ENCODE peak calls at places on chromosome 2, in ten cellular contexts. B is AG10803; U is type B pancreatic cell; S is heart left ventricle; W is Calu3; D is tibial nerve; V is brain microvascular endothelial cell; C is CD4-positive, alpha-beta T cell; I is spleen; R is cardiac muscle cell. J is an unnamed sample.

GRCh38 chr2:224562831-224563230 is 22.3 kb downstream of the CUL3 start:
- DNase-seq in B (no peak), U (no peak), S (no peak), W (no peak), D (no peak), V (no peak), C (no peak), I (no peak), R (no peak), J (no peak)

GRCh38 chr2:30361751-30362394 is 85.2 kb upstream of the LCLAT1 start:
- DNase-seq in B (no peak), U (no peak), S (no peak), W (no peak), D (no peak), V (no peak), C (no peak), I (no peak), R (peak; percentile 70), J (no peak)

GRCh38 chr2:142290931-142291330 is 160.1 kb upstream of the LRP1B start:
- DNase-seq in B (no peak), U (no peak), S (no peak), W (no peak), D (no peak), V (peak; percentile 41), C (no peak), I (no peak), R (no peak), J (no peak)

GRCh38 chr2:28054916-28055315 is 164.4 kb downstream of the BABAM2 start:
- DNase-seq in B (no peak), U (no peak), S (no peak), W (no peak), D (no peak), V (no peak), C (no peak), I (no peak), R (no peak), J (no peak)

GRCh38 chr2:201860541-201861154 is 54.3 kb downstream of the CDK15 start:
- DNase-seq in B (peak; percentile 86), U (no peak), S (peak; percentile 36), W (peak; percentile 65), D (peak; percentile 84), V (peak; percentile 84), C (peak; percentile 14), I (no peak), R (peak; percentile 77), J (peak; percentile 54)

GRCh38 chr2:232877940-232878511 is 8.0 kb downstream of the SNORC start:
- DNase-seq in B (no peak), U (no peak), S (no peak), W (no peak), D (no peak), V (no peak), C (no peak), I (peak; percentile 47), R (no peak), J (no peak)

GRCh38 chr2:234841321-234842015 is 110.3 kb upstream of the SH3BP4 start:
- DNase-seq in B (peak; percentile 50), U (no peak), S (no peak), W (peak; percentile 12), D (no peak), V (no peak), C (no peak), I (no peak), R (no peak), J (no peak)

GRCh38 chr2:129758461-129759185 is 220.8 kb upstream of the RAB6C start:
- DNase-seq in B (peak; percentile 1), U (no peak), S (no peak), W (no peak), D (peak; percentile 33), V (no peak), C (no peak), I (peak; percentile 74), R (no peak), J (no peak)

GRCh38 chr2:158988501-158988900 is 20.1 kb downstream of the TANC1 start:
- DNase-seq in B (no peak), U (no peak), S (no peak), W (no peak), D (no peak), V (no peak), C (no peak), I (no peak), R (no peak), J (no peak)

GRCh38 chr2:124283090-124283489 is 258.0 kb downstream of the CNTNAP5 start:
- DNase-seq in B (peak; percentile 2), U (no peak), S (no peak), W (no peak), D (no peak), V (no peak), C (no peak), I (no peak), R (peak; percentile 74), J (no peak)

DNA sequence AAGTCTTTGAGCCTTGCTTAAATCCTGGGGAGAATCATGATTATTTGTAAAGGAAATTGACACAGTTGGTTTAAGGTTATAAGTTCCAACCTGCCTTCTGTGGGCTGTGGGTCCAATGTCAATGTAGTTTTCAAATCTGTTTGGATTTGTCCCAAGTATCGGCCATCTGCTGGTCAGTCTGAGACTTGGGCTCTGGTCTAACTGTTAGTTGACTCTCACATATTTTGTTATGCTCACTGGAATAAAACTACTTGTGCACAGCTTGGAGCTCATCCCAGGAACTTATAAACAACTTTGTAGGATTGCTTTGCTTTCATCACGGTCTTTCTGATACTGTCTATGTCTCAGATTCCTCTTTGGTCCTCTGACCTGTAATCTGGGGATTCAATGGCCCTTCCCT is 1026.2 kb upstream of the ZEB2 start:
- DNase-seq in B (peak; percentile 17), U (no peak), S (no peak), W (no peak), D (no peak), V (peak; percentile 29), C (no peak), I (no peak), R (no peak), J (no peak)
- TF ChIP-seq CTCF in B (peak; percentile 35), U (no peak), S (no peak), W (no peak), D (no peak), V (peak; percentile 50), C (no peak), I (no peak), R (peak; percentile 23), J (no peak)

DNA sequence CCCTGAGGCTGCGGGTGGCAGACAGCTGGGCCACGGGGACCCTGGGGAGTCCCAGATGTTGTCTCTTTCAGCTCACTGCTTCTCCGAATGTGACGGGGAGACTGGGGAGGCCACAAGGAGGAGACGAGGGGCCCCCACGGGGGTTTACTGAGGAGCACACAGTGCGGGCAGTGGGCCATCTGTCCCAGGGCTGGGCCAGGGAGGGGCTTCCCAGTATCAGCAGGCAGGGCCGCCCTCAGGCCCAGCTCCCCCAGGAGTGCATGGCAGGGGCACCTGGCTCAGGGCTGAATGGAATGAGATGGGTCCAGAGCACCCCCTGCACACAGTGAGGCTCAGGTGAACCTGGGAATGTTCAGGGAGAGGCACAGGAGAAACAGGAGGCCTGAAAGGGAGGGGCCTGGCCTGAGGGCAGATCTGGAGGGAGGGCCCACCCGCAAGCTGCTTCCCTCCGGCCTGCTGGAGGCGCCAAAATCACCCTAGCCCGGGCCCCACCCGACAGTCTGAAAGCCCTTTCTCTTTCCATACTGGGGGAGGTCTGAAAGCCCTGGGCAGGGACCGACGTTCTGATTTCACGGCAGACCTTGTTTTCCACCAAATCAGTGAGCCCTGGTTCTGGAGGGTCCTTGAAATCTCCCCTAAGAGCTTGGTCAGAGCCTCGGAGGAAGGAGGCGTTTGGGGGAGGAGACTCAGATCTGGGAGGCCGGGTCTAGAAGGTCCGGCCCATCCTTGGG is 35.5 kb upstream of the PTMA start:
- DNase-seq in B (peak; percentile 48), U (no peak), S (peak; percentile 74), W (peak; percentile 71), D (no peak), V (peak; percentile 45), C (no peak), I (peak; percentile 93), R (peak; percentile 59), J (no peak)
- TF ChIP-seq CTCF in B (peak; percentile 37), U (peak; percentile 38), S (no peak), W (no peak), D (no peak), V (peak; percentile 73), C (no peak), I (no peak), R (peak; percentile 63), J (peak; percentile 62)

GRCh38 chr2:61970807-61971556 is 65.5 kb downstream of the COMMD1 start:
- DNase-seq in B (no peak), U (no peak), S (no peak), W (peak; percentile 31), D (no peak), V (no peak), C (no peak), I (no peak), R (peak; percentile 62), J (no peak)
- TF ChIP-seq CTCF in B (no peak), U (no peak), S (no peak), W (no peak), D (no peak), V (peak; percentile 13), C (no peak), I (no peak), R (no peak), J (no peak)

GRCh38 chr2:45011621-45012602 is 2.7 kb upstream of the SIX2 start:
- DNase-seq in B (no peak), U (no peak), S (no peak), W (no peak), D (no peak), V (no peak), C (no peak), I (no peak), R (no peak), J (no peak)

GRCh38 chr2:45010706-45011036 is 1.4 kb upstream of the SIX2 start:
- DNase-seq in B (no peak), U (no peak), S (no peak), W (no peak), D (no peak), V (no peak), C (no peak), I (no peak), R (no peak), J (no peak)

GRCh38 chr2:45012733-45013132 is 3.5 kb upstream of the SIX2 start:
- DNase-seq in B (no peak), U (no peak), S (no peak), W (no peak), D (no peak), V (no peak), C (no peak), I (no peak), R (no peak), J (no peak)

GRCh38 chr2:45013229-45014015 is 4.2 kb upstream of the SIX2 start:
- DNase-seq in B (no peak), U (no peak), S (no peak), W (no peak), D (no peak), V (no peak), C (no peak), I (no peak), R (peak; percentile 28), J (no peak)

DNA sequence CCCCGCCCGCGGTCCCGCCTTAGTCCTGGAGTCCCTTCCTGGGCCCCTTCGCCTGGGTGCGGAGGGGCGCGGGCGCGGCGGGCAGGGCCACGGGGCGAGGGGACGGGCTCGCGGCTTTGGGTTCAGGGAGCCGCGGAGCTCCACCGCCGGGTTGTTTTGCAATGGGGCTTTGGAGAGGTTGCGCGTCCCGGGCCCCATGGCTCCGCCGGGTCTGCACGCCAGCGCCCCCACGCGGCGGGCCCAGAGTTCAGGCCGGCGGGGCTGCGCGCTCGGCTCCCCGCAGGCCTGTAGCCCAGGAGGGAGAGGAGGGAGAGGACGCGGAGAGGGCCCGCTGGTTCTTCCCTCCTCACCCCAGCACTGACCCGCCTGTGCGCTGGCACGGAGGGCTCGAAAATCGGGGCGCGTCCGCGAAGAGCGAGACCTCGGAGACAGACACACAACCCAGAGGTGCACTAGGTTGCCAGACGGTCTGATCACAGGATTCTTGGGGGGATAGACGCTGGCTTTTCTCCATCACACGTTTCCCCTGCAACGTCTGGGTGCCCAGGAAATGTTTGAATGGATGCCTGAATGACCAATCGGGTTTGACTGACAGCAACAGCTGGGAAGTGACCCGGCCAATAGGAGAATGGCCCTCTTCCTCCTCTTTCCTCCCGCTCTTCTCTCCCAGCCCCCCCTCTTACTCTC is 4.9 kb upstream of the SIX2 start:
- DNase-seq in B (peak; percentile 36), U (no peak), S (peak; percentile 42), W (no peak), D (no peak), V (peak; percentile 45), C (no peak), I (no peak), R (peak; percentile 84), J (no peak)
- TF ChIP-seq CTCF in B (peak; percentile 26), U (peak; percentile 92), S (peak; percentile 64), W (no peak), D (peak; percentile 73), V (peak; percentile 60), C (no peak), I (peak; percentile 25), R (peak; percentile 81), J (peak; percentile 70)

J was measured in AG04449.